ENCODE peak calls at places on chromosomes 1 and 21, in ten cellular contexts. I is GM13977; P is RPMI8226; U is mesendoderm; Z is iris pigment epithelial cell; W is LoVo; G is central memory CD4-positive, alpha-beta T cell; Q is COLO829; E is tibial artery; R is NCI-H446 treated with DMSO at 0.1 percent for 48 hours. K is an unnamed sample.

GRCh38 chr1:26546819-26547218 is 17.3 kb downstream of the RPS6KA1 start:
- DNase-seq in R (no peak), P (no peak), E (no peak), I (no peak), Q (no peak), G (no peak), U (no peak), W (no peak), Z (no peak), K (no peak)

GRCh38 chr21:44702973-44703730 is 6.2 kb downstream of the KRTAP10-12 start:
- DNase-seq in P (no peak), G (no peak), Q (no peak), I (peak), W (no peak), Z (no peak), R (no peak), E (peak), U (no peak), K (no peak)

GRCh38 chr1:230231739-230232075 is 164.7 kb downstream of the GALNT2 start:
- DNase-seq in E (peak), G (no peak), Q (no peak), P (no peak), I (no peak), U (peak), Z (peak), R (no peak), W (no peak), K (no peak)

GRCh38 chr1:35851175-35851869 is 31.7 kb upstream of the AGO1 start:
- DNase-seq in Z (peak), Q (no peak), E (no peak), G (no peak), W (no peak), U (no peak), I (no peak), R (peak), P (no peak), K (no peak)

GRCh38 chr21:25717491-25718139 is 17.1 kb downstream of the ATP5PF start:
- DNase-seq in U (no peak), P (peak), Q (no peak), E (no peak), G (no peak), Z (peak), W (no peak), R (no peak), I (no peak), K (no peak)

GRCh38 chr1:171753685-171754380 is 12.0 kb upstream of the VAMP4 start:
- DNase-seq in W (no peak), P (no peak), U (no peak), I (no peak), E (no peak), Q (no peak), Z (peak), R (no peak), G (no peak), K (no peak)

GRCh38 chr1:30373471-30374399 is 349.6 kb downstream of the MATN1 start:
- DNase-seq in I (no peak), U (no peak), E (peak), P (no peak), W (no peak), Q (no peak), G (no peak), Z (no peak), R (no peak), K (no peak)

GRCh38 chr1:14439015-14439414 is 159.5 kb upstream of the KAZN start:
- DNase-seq in W (no peak), G (no peak), I (no peak), U (no peak), Q (no peak), Z (no peak), E (no peak), R (no peak), P (no peak), K (no peak)

GRCh38 chr1:214542275-214543199 is 8.9 kb downstream of the PTPN14 start:
- DNase-seq in G (no peak), U (no peak), R (no peak), Q (no peak), W (no peak), Z (no peak), P (no peak), E (no peak), I (no peak), K (no peak)

GRCh38 chr1:37358992-37359391 is 115.4 kb upstream of the ZC3H12A start:
- DNase-seq in U (no peak), Z (no peak), I (no peak), G (no peak), P (peak), R (no peak), Q (no peak), E (no peak), W (no peak), K (no peak)

GRCh38 chr1:180213401-180214177 is 16.5 kb upstream of the LHX4 start:
- DNase-seq in U (peak), Q (no peak), R (no peak), P (peak), E (peak), W (no peak), Z (no peak), G (peak), I (peak), K (peak)

GRCh38 chr1:157170677-157171515 is 32.7 kb upstream of the ETV3 start:
- DNase-seq in U (peak), G (no peak), R (peak), I (no peak), Z (peak), E (no peak), P (peak), Q (peak), W (peak), K (peak)

GRCh38 chr1:1550591-1551432 is 10.4 kb upstream of the TMEM240 start:
- DNase-seq in U (peak), Q (no peak), E (no peak), W (no peak), Z (peak), G (no peak), P (no peak), I (no peak), R (no peak), K (no peak)

GRCh38 chr21:45982256-45982757 is 737 bp downstream of the COL6A1 start:
- DNase-seq in G (no peak), P (no peak), E (peak), R (no peak), Q (no peak), W (no peak), U (no peak), I (no peak), Z (no peak), K (no peak)

K was measured in OCI-LY7.